ENCODE peak calls at places on chromosomes 2 and 18, in six cellular contexts. L, G, C, X, D and Y are unnamed samples.

GRCh38 chr2:22946553-22946952 is 438.4 kb upstream of the KLHL29 start:
- DNase-seq in L (no peak), G (no peak), C (no peak), X (no peak), D (no peak), Y (no peak)

GRCh38 chr2:61210332-61210981 is 48.5 kb downstream of the C2orf74 start:
- DNase-seq in L (no peak), G (peak), C (no peak), X (no peak), D (no peak), Y (peak)

GRCh38 chr18:37393945-37394609 is 171.5 kb downstream of the CELF4 start:
- DNase-seq in L (no peak), G (no peak), C (peak), X (peak), D (peak), Y (no peak)

GRCh38 chr2:17190527-17190926 is 327.7 kb downstream of the RAD51AP2 start:
- DNase-seq in L (no peak), G (peak), C (no peak), X (no peak), D (no peak), Y (no peak)

GRCh38 chr2:223247136-223247535 is 195.1 kb downstream of the KCNE4 start:
- DNase-seq in L (no peak), G (peak), C (no peak), X (no peak), D (no peak), Y (peak)

GRCh38 chr2:190379249-190379964 is 28.7 kb upstream of the MFSD6 start:
- DNase-seq in L (no peak), G (no peak), C (peak), X (no peak), D (no peak), Y (peak)

GRCh38 chr2:72538486-72538885 is 287.3 kb downstream of the EXOC6B start:
- DNase-seq in L (no peak), G (no peak), C (no peak), X (no peak), D (no peak), Y (peak)

GRCh38 chr2:123993728-123994323 is 31.3 kb upstream of the CNTNAP5 start:
- DNase-seq in L (no peak), G (peak), C (peak), X (peak), D (no peak), Y (peak)

GRCh38 chr2:240293865-240294461 is 141.5 kb upstream of the GPC1 start:
- DNase-seq in L (no peak), G (no peak), C (no peak), X (no peak), D (peak), Y (no peak)

GRCh38 chr2:38462121-38462634 is 85.1 kb upstream of the ATL2 start:
- DNase-seq in L (peak), G (peak), C (peak), X (peak), D (no peak), Y (no peak)

DNA sequence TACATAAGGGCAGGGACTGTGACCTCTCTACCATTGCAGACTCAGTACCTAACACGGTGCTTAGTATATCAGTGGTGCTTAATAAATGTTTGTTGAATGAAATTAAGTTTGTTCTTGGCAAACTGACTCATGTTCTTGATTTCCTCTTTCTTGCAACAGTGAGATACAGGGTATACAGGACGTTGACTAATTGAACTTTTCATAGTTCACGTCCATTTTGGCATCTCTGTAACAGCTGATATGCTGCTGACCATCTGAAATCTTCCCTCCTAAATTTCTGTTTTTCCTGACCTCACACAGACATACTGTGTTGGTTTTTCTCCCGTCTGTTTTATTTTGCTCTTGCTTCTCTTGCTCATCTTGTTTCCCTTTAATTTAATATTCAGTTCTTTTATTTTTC is 44.2 kb downstream of the LHCGR start:
- DNase-seq in L (no peak), G (no peak), C (no peak), X (no peak), D (no peak), Y (no peak)
- TF ChIP-seq POLR2A in L (no peak), G (no peak), C (no peak), X (no peak), D (no peak), Y (no peak)

GRCh38 chr2:231924889-231925275 is 1.3 kb downstream of the NPPC start:
- DNase-seq in L (no peak), G (no peak), C (no peak), X (no peak), D (no peak), Y (no peak)

GRCh38 chr2:231927566-231927890 is 1.3 kb upstream of the NPPC start:
- DNase-seq in L (peak), G (no peak), C (no peak), X (no peak), D (no peak), Y (no peak)

GRCh38 chr2:231925303-231926179 is 655 bp downstream of the NPPC start:
- DNase-seq in L (peak), G (peak), C (peak), X (peak), D (peak), Y (peak)

GRCh38 chr2:231926761-231927565 is 767 bp upstream of the NPPC start:
- DNase-seq in L (peak), G (peak), C (no peak), X (no peak), D (peak), Y (peak)

GRCh38 chr2:231926180-231926741 is at the start of gene NPPC:
- DNase-seq in L (peak), G (peak), C (peak), X (peak), D (peak), Y (peak)
- TF ChIP-seq POLR2A in L (no peak), G (no peak), C (no peak), X (no peak), D (no peak), Y (no peak)

DNA sequence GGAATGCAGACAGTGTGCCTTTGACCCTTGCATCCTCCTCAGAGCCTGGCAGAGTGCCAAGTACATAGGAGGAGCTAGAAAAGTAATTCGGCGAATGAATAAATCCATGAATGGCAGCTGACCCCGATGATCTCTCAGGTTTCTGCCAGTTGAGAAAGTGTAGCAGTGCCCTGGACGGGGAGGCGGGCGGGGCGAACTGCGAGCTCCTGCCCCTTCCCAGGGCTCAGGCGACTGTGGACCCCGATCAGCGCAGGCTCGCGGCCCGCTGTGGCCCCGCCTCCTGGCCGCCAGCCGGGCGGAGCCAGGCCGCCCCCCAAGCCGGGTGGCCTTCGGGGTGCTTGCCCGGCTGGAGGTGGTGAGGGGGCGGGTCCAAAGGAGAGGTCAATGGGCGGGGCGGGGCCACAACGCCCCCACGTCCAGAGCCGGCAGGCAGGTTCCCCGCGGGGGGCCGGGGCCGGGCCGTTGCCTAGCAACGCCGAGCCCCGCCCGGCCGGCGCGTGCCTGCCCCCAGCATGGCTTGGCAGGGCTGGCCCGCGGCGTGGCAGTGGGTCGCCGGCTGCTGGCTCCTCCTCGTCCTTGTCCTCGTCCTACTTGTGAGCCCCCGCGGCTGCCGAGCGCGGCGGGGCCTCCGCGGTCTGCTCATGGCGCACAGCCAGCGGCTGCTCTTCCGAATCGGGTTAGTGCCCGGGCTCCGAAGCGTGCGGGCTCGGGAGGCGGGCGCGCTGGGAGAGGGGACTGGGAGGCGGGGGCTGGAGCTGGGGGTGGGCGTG is 30.6 kb upstream of the TMBIM1 start:
- DNase-seq in L (peak), G (peak), C (peak), X (peak), D (peak), Y (peak)
- TF ChIP-seq POLR2A in L (no peak), G (peak), C (no peak), X (no peak), D (no peak), Y (no peak)

DNA sequence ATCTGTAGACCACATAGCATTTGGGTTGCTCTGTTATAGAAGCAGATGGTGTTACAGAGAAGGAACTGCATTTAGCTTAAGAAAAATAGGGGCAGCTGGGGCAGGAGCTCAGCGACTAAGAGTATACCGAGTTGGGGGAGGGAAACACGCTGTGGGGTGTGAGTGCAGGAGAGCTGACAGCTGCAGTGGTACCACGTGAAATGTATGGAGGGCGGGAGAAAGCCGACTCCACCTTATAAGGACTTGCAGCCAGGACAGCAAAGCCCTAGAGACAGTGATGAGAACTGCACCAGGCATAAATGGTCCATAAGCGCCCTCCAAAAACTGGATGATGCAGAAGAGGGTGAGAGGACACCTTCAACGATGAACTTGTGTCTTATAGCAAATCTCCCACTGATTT is 237.6 kb downstream of the PRKCE start:
- DNase-seq in L (no peak), G (peak), C (no peak), X (no peak), D (peak), Y (peak)
- TF ChIP-seq POLR2A in L (no peak), G (no peak), C (no peak), X (no peak), D (no peak), Y (no peak)